ENCODE peak calls at places on chromosomes 2 and 18, in nine cellular contexts. R is stromal cell of bone marrow, O is NCI-H1417, M is anterior cingulate cortex, T is NCI-H1436 treated with DMSO at 0.1 percent for 48 hours, Z is Daoy, G is T-helper 2 cell, B is fibroblast of lung, V is HCT116. K is an unnamed sample.

GRCh38 chr2:98608962-98609604 is 694 bp downstream of the UNC50 start:
- DNase-seq in R (peak), O (no peak), M (no peak), T (no peak), Z (peak), G (no peak), B (peak), V (no peak), K (no peak)

GRCh38 chr18:34957119-34957863 is 83.9 kb upstream of the MAPRE2 start:
- DNase-seq in R (no peak), O (no peak), M (no peak), T (no peak), Z (peak), G (no peak), B (no peak), V (no peak), K (no peak)

GRCh38 chr18:79740741-79741700 is 56.7 kb upstream of the KCNG2 start:
- DNase-seq in R (no peak), O (no peak), M (no peak), T (no peak), Z (no peak), G (no peak), B (no peak), V (no peak), K (no peak)

GRCh38 chr2:134722728-134723127 is 3.9 kb upstream of the TMEM163 start:
- DNase-seq in R (no peak), O (no peak), M (no peak), T (no peak), Z (no peak), G (no peak), B (no peak), V (no peak), K (no peak)

GRCh38 chr18:57909620-57910019 is 106.5 kb upstream of the ATP8B1 start:
- DNase-seq in R (no peak), O (no peak), M (no peak), T (no peak), Z (peak), G (no peak), B (no peak), V (no peak), K (no peak)

GRCh38 chr18:32612651-32613050 is 142.0 kb upstream of the GAREM1 start:
- DNase-seq in R (no peak), O (peak), M (no peak), T (no peak), Z (peak), G (no peak), B (no peak), V (no peak), K (no peak)

GRCh38 chr18:21701621-21702020 is 3.0 kb downstream of the ABHD3 start:
- DNase-seq in R (no peak), O (no peak), M (no peak), T (no peak), Z (no peak), G (no peak), B (no peak), V (no peak), K (no peak)

GRCh38 chr2:175282300-175282699 is 100.8 kb upstream of the ATP5MC3 start:
- DNase-seq in R (peak), O (peak), M (no peak), T (peak), Z (peak), G (no peak), B (peak), V (peak), K (peak)

GRCh38 chr2:57075226-57075625 is 891.4 kb downstream of the CCDC85A start:
- DNase-seq in R (no peak), O (no peak), M (no peak), T (no peak), Z (no peak), G (no peak), B (peak), V (no peak), K (no peak)

GRCh38 chr2:134818321-134818720 is 20.1 kb upstream of the ACMSD start:
- DNase-seq in R (no peak), O (no peak), M (no peak), T (no peak), Z (peak), G (no peak), B (no peak), V (peak), K (no peak)

GRCh38 chr18:76496200-76496890 is 1.3 kb upstream of the ZNF516 start:
- DNase-seq in R (no peak), O (no peak), M (no peak), T (no peak), Z (peak), G (no peak), B (peak), V (no peak), K (peak)

GRCh38 chr2:25336446-25336845 is 5.3 kb downstream of the DNMT3A start:
- DNase-seq in R (no peak), O (no peak), M (no peak), T (no peak), Z (no peak), G (no peak), B (no peak), V (no peak), K (no peak)

GRCh38 chr2:119609337-119609736 is 65.1 kb downstream of the CFAP221 start:
- DNase-seq in R (no peak), O (no peak), M (no peak), T (no peak), Z (no peak), G (no peak), B (no peak), V (no peak), K (no peak)

GRCh38 chr2:8513601-8514273 is 168.1 kb upstream of the ID2 start:
- DNase-seq in R (no peak), O (no peak), M (no peak), T (no peak), Z (no peak), G (no peak), B (no peak), V (no peak), K (no peak)

GRCh38 chr2:231696004-231696367 is 12.3 kb upstream of the PTMA start:
- DNase-seq in R (no peak), O (no peak), M (no peak), T (no peak), Z (no peak), G (no peak), B (peak), V (no peak), K (no peak)

GRCh38 chr18:33277431-33277830 is 163.1 kb downstream of the CCDC178 start:
- DNase-seq in R (no peak), O (no peak), M (no peak), T (no peak), Z (no peak), G (no peak), B (no peak), V (no peak), K (no peak)

GRCh38 chr2:120549841-120550240 is 185.8 kb upstream of the GLI2 start:
- DNase-seq in R (no peak), O (no peak), M (no peak), T (no peak), Z (no peak), G (no peak), B (no peak), V (no peak), K (no peak)

GRCh38 chr2:9165625-9166024 is 41.0 kb upstream of the ASAP2 start:
- DNase-seq in R (no peak), O (no peak), M (no peak), T (no peak), Z (peak), G (no peak), B (peak), V (peak), K (no peak)

GRCh38 chr2:226031078-226031937 is 631.8 kb downstream of the NYAP2 start:
- DNase-seq in R (peak), O (peak), M (peak), T (peak), Z (peak), G (peak), B (peak), V (peak), K (peak)

GRCh38 chr2:72153924-72154323 is 6.3 kb upstream of the CYP26B1 start:
- DNase-seq in R (no peak), O (no peak), M (no peak), T (no peak), Z (no peak), G (no peak), B (no peak), V (no peak), K (no peak)

GRCh38 chr2:156405586-156405985 is 30.6 kb upstream of the GPD2 start:
- DNase-seq in R (no peak), O (no peak), M (no peak), T (no peak), Z (peak), G (no peak), B (peak), V (no peak), K (no peak)

GRCh38 chr2:197647961-197648690 is 27.3 kb downstream of the RFTN2 start:
- DNase-seq in R (peak), O (no peak), M (no peak), T (no peak), Z (no peak), G (no peak), B (peak), V (no peak), K (no peak)

GRCh38 chr2:121907905-121908304 is 152.5 kb downstream of the TSN start:
- DNase-seq in R (no peak), O (peak), M (no peak), T (peak), Z (no peak), G (no peak), B (no peak), V (no peak), K (peak)

GRCh38 chr2:95332036-95332435 is 34.9 kb downstream of the KCNIP3 start:
- DNase-seq in R (no peak), O (no peak), M (no peak), T (no peak), Z (no peak), G (no peak), B (no peak), V (no peak), K (no peak)

GRCh38 chr2:71933467-71934319 is 214.0 kb downstream of the CYP26B1 start:
- DNase-seq in R (no peak), O (no peak), M (no peak), T (no peak), Z (peak), G (no peak), B (no peak), V (peak), K (peak)

GRCh38 chr2:223944166-223944703 is 900 bp downstream of the WDFY1 start:
- DNase-seq in R (no peak), O (peak), M (peak), T (no peak), Z (peak), G (no peak), B (peak), V (no peak), K (peak)

GRCh38 chr18:63319383-63320040 is at the start of gene BCL2:
- DNase-seq in R (no peak), O (peak), M (peak), T (no peak), Z (peak), G (no peak), B (peak), V (no peak), K (peak)

GRCh38 chr2:168948621-168949212 is 47.6 kb downstream of the G6PC2 start:
- DNase-seq in R (no peak), O (no peak), M (no peak), T (no peak), Z (peak), G (no peak), B (peak), V (no peak), K (no peak)

GRCh38 chr2:238689871-238690672 is 157.8 kb upstream of the TWIST2 start:
- DNase-seq in R (no peak), O (no peak), M (no peak), T (no peak), Z (no peak), G (no peak), B (no peak), V (no peak), K (no peak)

GRCh38 chr2:84770280-84770679 is 110.6 kb downstream of the TRABD2A start:
- DNase-seq in R (no peak), O (no peak), M (no peak), T (no peak), Z (no peak), G (no peak), B (no peak), V (no peak), K (no peak)

GRCh38 chr2:24471662-24472061 is 19.4 kb upstream of the NCOA1 start:
- DNase-seq in R (no peak), O (no peak), M (no peak), T (no peak), Z (peak), G (no peak), B (no peak), V (no peak), K (no peak)

GRCh38 chr18:58496231-58496630 is 132.7 kb downstream of the ALPK2 start:
- DNase-seq in R (peak), O (no peak), M (no peak), T (no peak), Z (peak), G (no peak), B (no peak), V (no peak), K (no peak)

GRCh38 chr2:60414731-60415130 is 138.7 kb downstream of the BCL11A start:
- DNase-seq in R (no peak), O (no peak), M (no peak), T (no peak), Z (peak), G (no peak), B (peak), V (no peak), K (no peak)

GRCh38 chr2:239182981-239183791 is 217.6 kb downstream of the HDAC4 start:
- DNase-seq in R (no peak), O (peak), M (no peak), T (no peak), Z (no peak), G (no peak), B (no peak), V (no peak), K (no peak)